ENCODE peak calls at places on chromosomes 12 and 14, in seven cellular contexts. M is A673, X is substantia nigra, L is left ventricle myocardium inferior, B is astrocyte, J is brain microvascular endothelial cell, A is OCI-LY7. K is an unnamed sample.

GRCh38 chr12:69129014-69129413 is 110.4 kb upstream of the CPSF6 start:
- DNase-seq in M (no peak), X (no peak), L (no peak), B (no peak), J (no peak), A (no peak), K (no peak)

GRCh38 chr12:111180830-111181726 is 187.8 kb downstream of the PHETA1 start:
- DNase-seq in M (peak), X (no peak), L (peak), B (no peak), J (no peak), A (no peak), K (no peak)

GRCh38 chr12:116427200-116427932 is 131.8 kb upstream of the MAP1LC3B2 start:
- DNase-seq in M (no peak), X (no peak), L (no peak), B (no peak), J (no peak), A (no peak), K (no peak)

GRCh38 chr12:52390739-52391617 is 5.5 kb upstream of the KRT84 start:
- DNase-seq in M (peak), X (no peak), L (no peak), B (no peak), J (peak), A (peak), K (no peak)

GRCh38 chr14:54738009-54738408 is 164.6 kb downstream of the GCH1 start:
- DNase-seq in M (no peak), X (no peak), L (no peak), B (no peak), J (no peak), A (no peak), K (no peak)

GRCh38 chr14:23024612-23025075 is 10.1 kb downstream of the PSMB5 start:
- DNase-seq in M (peak), X (no peak), L (no peak), B (no peak), J (no peak), A (no peak), K (no peak)

GRCh38 chr12:68348419-68348818 is 16.3 kb upstream of the MDM1 start:
- DNase-seq in M (no peak), X (no peak), L (no peak), B (no peak), J (no peak), A (no peak), K (no peak)

GRCh38 chr14:72617391-72618011 is 276.4 kb downstream of the DPF3 start:
- DNase-seq in M (no peak), X (no peak), L (peak), B (peak), J (no peak), A (no peak), K (peak)

GRCh38 chr12:100555722-100556121 is 17.8 kb upstream of the GAS2L3 start:
- DNase-seq in M (no peak), X (no peak), L (no peak), B (no peak), J (no peak), A (no peak), K (no peak)

GRCh38 chr14:78399316-78399889 is 229.2 kb downstream of the NRXN3 start:
- DNase-seq in M (peak), X (no peak), L (no peak), B (no peak), J (peak), A (peak), K (peak)

GRCh38 chr14:100052819-100053218 is 12.4 kb upstream of the EVL start:
- DNase-seq in M (no peak), X (no peak), L (no peak), B (no peak), J (no peak), A (no peak), K (no peak)

GRCh38 chr14:53519137-53519536 is 366.0 kb upstream of the DDHD1 start:
- DNase-seq in M (no peak), X (no peak), L (no peak), B (peak), J (peak), A (no peak), K (no peak)

GRCh38 chr12:52014567-52015392 is 8.0 kb downstream of the TAMALIN start:
- DNase-seq in M (no peak), X (no peak), L (no peak), B (peak), J (peak), A (no peak), K (no peak)

GRCh38 chr14:28652782-28653181 is 113.8 kb upstream of the FOXG1 start:
- DNase-seq in M (no peak), X (no peak), L (no peak), B (peak), J (no peak), A (no peak), K (no peak)

GRCh38 chr14:44896275-44897040 is 65.3 kb downstream of the KLHL28 start:
- DNase-seq in M (no peak), X (no peak), L (no peak), B (no peak), J (no peak), A (no peak), K (no peak)

GRCh38 chr14:53550776-53551175 is 397.7 kb upstream of the DDHD1 start:
- DNase-seq in M (no peak), X (no peak), L (no peak), B (no peak), J (no peak), A (no peak), K (no peak)

GRCh38 chr14:91115986-91116385 is 2.1 kb downstream of the DGLUCY start:
- DNase-seq in M (peak), X (no peak), L (no peak), B (no peak), J (no peak), A (no peak), K (no peak)

GRCh38 chr12:54371328-54372112 is 7.2 kb upstream of the GPR84 start:
- DNase-seq in M (peak), X (no peak), L (peak), B (no peak), J (no peak), A (no peak), K (peak)

GRCh38 chr14:68404652-68405183 is 388.1 kb downstream of the ZFP36L1 start:
- DNase-seq in M (no peak), X (no peak), L (no peak), B (peak), J (peak), A (peak), K (no peak)

GRCh38 chr14:68148276-68148675 is 328.7 kb downstream of the RAD51B start:
- DNase-seq in M (no peak), X (no peak), L (no peak), B (peak), J (no peak), A (no peak), K (no peak)

GRCh38 chr14:57871487-57872080 is 5.7 kb upstream of the SLC35F4 start:
- DNase-seq in M (peak), X (no peak), L (no peak), B (peak), J (peak), A (peak), K (no peak)

GRCh38 chr12:7907009-7907408 is 29.0 kb downstream of the SLC2A3 start:
- DNase-seq in M (peak), X (no peak), L (no peak), B (peak), J (peak), A (peak), K (peak)

GRCh38 chr14:22524784-22525161 is 64.3 kb downstream of the DAD1 start:
- DNase-seq in M (no peak), X (no peak), L (no peak), B (peak), J (no peak), A (no peak), K (no peak)

GRCh38 chr14:22558221-22558913 is 30.7 kb downstream of the DAD1 start:
- DNase-seq in M (no peak), X (no peak), L (no peak), B (no peak), J (no peak), A (peak), K (no peak)

GRCh38 chr14:90608925-90609324 is 207.3 kb downstream of the TTC7B start:
- DNase-seq in M (no peak), X (no peak), L (no peak), B (no peak), J (no peak), A (peak), K (no peak)

GRCh38 chr12:81378601-81379000 is 300.7 kb downstream of the ACSS3 start:
- DNase-seq in M (no peak), X (no peak), L (no peak), B (no peak), J (no peak), A (no peak), K (no peak)

GRCh38 chr12:57218030-57218853 is 1.6 kb downstream of the NXPH4 start:
- DNase-seq in M (no peak), X (no peak), L (no peak), B (no peak), J (no peak), A (no peak), K (no peak)

GRCh38 chr12:74646831-74647230 is 109.2 kb downstream of the ATXN7L3B start:
- DNase-seq in M (peak), X (no peak), L (no peak), B (no peak), J (no peak), A (peak), K (no peak)

GRCh38 chr14:51870620-51871019 is 10.2 kb downstream of the GNG2 start:
- DNase-seq in M (no peak), X (no peak), L (no peak), B (no peak), J (no peak), A (no peak), K (no peak)
- H3K27ac ChIP-seq in M (no peak), X (no peak), L (no peak), B (no peak), J (no peak), A (no peak), K (no peak)

GRCh38 chr12:26280869-26281268 is 85.5 kb downstream of the SSPN start:
- DNase-seq in M (no peak), X (no peak), L (no peak), B (no peak), J (no peak), A (no peak), K (no peak)
- H3K27ac ChIP-seq in M (no peak), X (no peak), L (no peak), B (no peak), J (no peak), A (no peak), K (no peak)

GRCh38 chr12:6783828-6784227 is 5.5 kb upstream of the CD4 start:
- DNase-seq in M (no peak), X (no peak), L (no peak), B (no peak), J (no peak), A (no peak), K (no peak)
- H3K27ac ChIP-seq in M (no peak), X (no peak), L (no peak), B (no peak), J (no peak), A (no peak), K (no peak)

DNA sequence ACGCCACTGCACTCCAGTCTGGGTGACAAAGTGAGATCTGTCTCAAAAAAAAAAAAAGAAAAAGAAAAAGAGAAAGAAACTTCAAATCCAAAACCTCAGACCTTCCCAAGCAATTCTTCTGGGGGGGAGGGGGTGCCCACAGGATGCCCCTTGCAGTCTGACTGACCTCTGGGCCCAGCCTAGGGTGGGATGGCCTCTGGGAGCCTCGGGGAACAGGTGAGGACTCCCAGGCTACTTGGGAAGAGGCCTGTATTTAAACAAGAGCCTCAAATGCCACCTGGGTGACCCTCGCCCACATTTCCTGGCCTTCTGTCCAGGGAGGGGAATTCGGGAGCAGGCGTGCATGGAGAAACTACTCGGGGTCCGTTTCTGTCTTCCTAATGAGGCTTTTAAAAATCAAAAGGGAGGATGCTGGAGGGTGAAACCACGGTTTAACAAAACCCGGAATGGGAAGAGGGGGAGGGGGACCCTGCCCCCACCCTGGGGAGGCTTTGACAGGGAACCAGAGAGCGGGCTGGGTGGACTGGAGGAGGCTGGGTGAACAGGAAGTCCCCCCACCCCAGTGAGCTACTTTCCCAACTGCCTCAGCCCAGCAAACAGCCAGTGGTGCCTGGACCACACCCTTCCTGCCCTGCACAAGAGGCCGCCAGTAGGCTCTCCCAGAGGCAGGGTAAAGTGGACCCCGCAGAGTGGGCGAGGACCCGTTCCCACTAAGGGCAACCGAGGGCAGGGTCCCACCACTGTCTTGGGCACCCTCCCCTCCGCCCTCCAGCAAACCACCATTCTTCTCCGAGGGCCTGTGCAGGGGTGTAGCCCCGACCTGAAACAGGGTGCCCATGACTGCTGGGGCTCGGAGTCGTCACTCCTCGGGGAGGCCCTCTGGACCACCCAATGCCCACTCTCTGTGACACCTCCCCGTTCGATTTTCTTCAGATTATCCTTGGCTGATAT is 1.5 kb upstream of the FBRSL1 start:
- DNase-seq in M (no peak), X (no peak), L (peak), B (no peak), J (no peak), A (peak), K (peak)
- H3K27ac ChIP-seq in M (no peak), X (peak), L (peak), B (no peak), J (no peak), A (no peak), K (peak)

DNA sequence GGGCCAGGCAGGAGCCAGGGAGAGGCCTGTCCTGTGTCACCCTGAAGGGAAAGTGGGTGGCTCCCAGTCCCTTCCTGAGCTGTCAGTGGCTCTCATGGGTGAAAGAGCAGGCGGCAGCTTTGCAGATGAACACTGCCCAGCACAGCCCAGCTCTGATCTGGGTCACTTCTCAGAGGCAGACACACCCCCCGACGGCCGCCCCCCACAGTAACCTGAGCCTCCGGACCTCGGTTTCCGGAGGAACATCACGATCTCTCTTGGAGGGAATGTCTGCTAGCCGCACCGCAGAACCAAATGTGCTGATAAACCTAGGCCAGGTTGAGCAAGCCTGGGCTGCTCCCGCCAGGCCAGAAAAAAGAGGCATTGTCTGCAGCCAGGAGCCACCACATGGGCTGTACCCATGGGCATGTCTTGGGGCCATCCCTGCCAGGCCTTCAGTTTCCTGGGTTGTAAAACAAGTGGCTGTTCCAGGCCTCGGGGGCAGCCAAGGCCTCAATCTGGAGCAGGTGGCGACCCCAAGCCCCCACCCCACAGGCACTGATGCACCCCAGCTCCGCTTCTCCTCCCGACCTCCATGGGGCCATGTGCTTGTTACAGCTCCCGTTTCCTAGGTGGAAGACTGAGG is 57.6 kb downstream of the NCOR2 start:
- DNase-seq in M (no peak), X (no peak), L (peak), B (peak), J (peak), A (no peak), K (no peak)
- H3K27ac ChIP-seq in M (peak), X (peak), L (peak), B (peak), J (peak), A (no peak), K (peak)

GRCh38 chr14:35786856-35787255 is 22.2 kb downstream of the RALGAPA1 start:
- DNase-seq in M (no peak), X (no peak), L (no peak), B (no peak), J (no peak), A (no peak), K (no peak)

GRCh38 chr14:35779368-35779767 is 29.7 kb downstream of the RALGAPA1 start:
- DNase-seq in M (no peak), X (no peak), L (no peak), B (no peak), J (no peak), A (no peak), K (no peak)

GRCh38 chr14:35789651-35790050 is 19.4 kb downstream of the RALGAPA1 start:
- DNase-seq in M (no peak), X (no peak), L (no peak), B (peak), J (peak), A (no peak), K (no peak)

DNA sequence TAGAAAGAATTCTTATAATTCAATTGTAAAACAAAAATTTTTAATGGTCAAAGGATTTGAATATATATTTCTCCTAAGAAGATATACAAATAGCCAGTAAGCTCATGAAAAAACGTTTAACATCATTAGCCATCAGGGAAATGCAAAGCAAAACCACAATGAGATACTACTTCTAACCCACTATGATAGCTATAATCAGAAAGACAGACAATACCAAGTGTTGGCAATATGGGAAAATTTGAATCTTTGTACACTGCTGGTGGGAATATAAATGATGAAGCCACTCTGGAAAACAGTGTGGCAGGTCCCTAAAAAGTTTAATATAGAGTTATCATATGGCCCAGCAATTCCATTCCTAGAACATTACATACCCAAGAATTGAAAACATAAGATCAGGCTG is 25.4 kb downstream of the RALGAPA1 start:
- DNase-seq in M (no peak), X (no peak), L (no peak), B (no peak), J (no peak), A (no peak), K (no peak)
- H3K27ac ChIP-seq in M (no peak), X (no peak), L (no peak), B (no peak), J (no peak), A (no peak), K (no peak)

DNA sequence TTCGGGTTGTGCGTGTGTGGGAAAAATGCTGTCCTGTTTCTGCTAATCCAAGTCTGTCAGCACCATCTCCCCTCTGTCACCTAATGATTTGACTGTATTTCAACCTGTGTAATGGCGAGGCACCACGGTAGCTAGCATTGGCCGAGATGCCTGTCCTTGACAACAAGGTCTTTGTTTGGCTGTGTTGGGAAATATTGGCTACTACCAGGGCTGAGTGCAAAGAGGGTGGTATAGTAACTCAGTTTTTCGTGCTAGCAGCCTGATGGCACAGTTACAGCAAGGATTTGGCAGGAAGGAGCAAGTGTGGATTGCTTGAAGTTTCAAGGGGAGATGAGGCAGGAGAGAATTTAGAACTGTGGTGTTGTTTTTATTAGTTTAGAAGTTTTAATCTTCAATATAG is 440.3 kb upstream of the RGS6 start:
- DNase-seq in M (no peak), X (no peak), L (no peak), B (no peak), J (no peak), A (no peak), K (no peak)
- H3K27ac ChIP-seq in M (no peak), X (no peak), L (no peak), B (no peak), J (no peak), A (no peak), K (no peak)

DNA sequence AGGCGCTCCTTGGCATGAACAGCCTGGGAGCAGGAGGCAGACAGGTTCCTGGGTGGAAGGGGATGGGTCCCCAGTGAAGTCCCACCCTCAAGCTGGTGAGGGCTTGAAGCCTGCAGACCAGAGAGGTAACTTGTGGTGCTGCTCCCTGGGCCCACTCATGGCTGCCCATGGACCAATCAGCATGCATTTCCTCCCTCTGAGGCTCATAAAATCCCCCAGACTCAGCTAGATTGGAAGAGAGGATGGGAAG is 50.2 kb downstream of the A2M start:
- DNase-seq in M (no peak), X (no peak), L (no peak), B (no peak), J (no peak), A (no peak), K (no peak)
- H3K27ac ChIP-seq in M (no peak), X (peak), L (peak), B (no peak), J (no peak), A (no peak), K (peak)

DNA sequence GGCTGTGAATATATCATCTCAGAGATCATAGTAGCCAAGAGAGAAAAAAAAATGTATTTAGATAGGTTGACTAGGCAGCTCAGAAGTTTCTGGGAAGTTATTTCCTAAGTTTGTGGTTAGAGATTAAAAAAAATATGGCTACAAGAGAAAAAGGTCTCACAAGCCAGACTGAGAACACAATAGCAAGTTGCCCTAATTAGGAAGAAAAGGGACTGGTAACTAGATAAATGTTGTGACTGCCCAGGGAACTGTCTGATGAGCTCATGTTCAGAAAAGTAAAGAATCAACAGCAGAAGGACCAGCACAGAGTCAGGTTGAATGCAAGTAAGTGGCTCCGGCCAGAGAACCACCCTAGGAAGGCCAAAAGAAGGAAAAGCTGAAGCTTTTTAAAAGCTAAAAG is 256.6 kb downstream of the PRKD1 start:
- DNase-seq in M (no peak), X (no peak), L (no peak), B (peak), J (no peak), A (no peak), K (no peak)
- H3K27ac ChIP-seq in M (no peak), X (no peak), L (no peak), B (no peak), J (no peak), A (no peak), K (no peak)